ENCODE peak calls at places on chromosome 20, in four cellular contexts. H is GM20000, G is suprapubic skin, Z is PC-3. W is an unnamed sample.

GRCh38 chr20:23255658-23256385 is 94.8 kb upstream of the NXT1 start:
- DNase-seq in Z (no peak), H (no peak), G (peak; percentile 67), W (no peak)

GRCh38 chr20:12593342-12593741 is 415.4 kb upstream of the SPTLC3 start:
- DNase-seq in H (no peak), G (no peak), Z (no peak), W (no peak)

GRCh38 chr20:44768256-44768655 is 22.6 kb downstream of the KCNK15 start:
- DNase-seq in H (no peak), Z (no peak), G (no peak), W (no peak)

GRCh38 chr20:52746190-52746589 is 226.0 kb upstream of the TSHZ2 start:
- DNase-seq in G (no peak), Z (no peak), H (no peak), W (no peak)

GRCh38 chr20:47419953-47420352 is 63.5 kb upstream of the ZMYND8 start:
- DNase-seq in H (no peak), Z (no peak), G (no peak), W (no peak)

GRCh38 chr20:45779011-45779915 is 12.4 kb downstream of the WFDC3 start:
- DNase-seq in Z (peak; percentile 99), H (no peak), G (peak; percentile 94), W (no peak)

GRCh38 chr20:39890697-39891096 is 798.3 kb downstream of the MAFB start:
- DNase-seq in H (no peak), G (no peak), Z (no peak), W (no peak)

GRCh38 chr20:58012731-58013510 is 215.5 kb downstream of the ANKRD60 start:
- DNase-seq in H (no peak), G (no peak), Z (no peak), W (no peak)

GRCh38 chr20:10228330-10228729 is 9.7 kb downstream of the SNAP25 start:
- DNase-seq in H (no peak), Z (no peak), G (no peak), W (no peak)

GRCh38 chr20:574297-574942 is 30.8 kb upstream of the CSNK2A1 start:
- DNase-seq in Z (no peak), G (peak; percentile 56), H (no peak), W (peak; percentile 62)

GRCh38 chr20:57434390-57434700 is 43.1 kb downstream of the RBM38 start:
- DNase-seq in Z (no peak), G (no peak), H (no peak), W (no peak)

GRCh38 chr20:5737619-5737953 is 12.6 kb upstream of the SHLD1 start:
- DNase-seq in Z (no peak), H (no peak), G (no peak), W (no peak)

GRCh38 chr20:1187605-1188171 is 2.9 kb upstream of the TMEM74B start:
- DNase-seq in Z (no peak), H (no peak), G (no peak), W (no peak)

GRCh38 chr20:41991412-41991811 is 373.2 kb upstream of the CHD6 start:
- DNase-seq in H (no peak), G (no peak), Z (no peak), W (no peak)

GRCh38 chr20:21183722-21184121 is 57.8 kb downstream of the KIZ start:
- DNase-seq in H (no peak), Z (peak; percentile 73), G (no peak), W (no peak)

GRCh38 chr20:2206957-2207769 is 88.6 kb upstream of the TGM3 start:
- DNase-seq in G (peak; percentile 86), H (peak; percentile 85), Z (peak; percentile 63), W (peak; percentile 89)

GRCh38 chr20:9143926-9144325 is 75.0 kb downstream of the PLCB4 start:
- DNase-seq in Z (no peak), H (no peak), G (no peak), W (no peak)

GRCh38 chr20:61503106-61503505 is 251.0 kb downstream of the CDH4 start:
- DNase-seq in G (no peak), H (no peak), Z (no peak), W (no peak)

GRCh38 chr20:35296101-35296554 is 3.9 kb upstream of the FAM83C start:
- DNase-seq in Z (no peak), H (no peak), G (no peak), W (no peak)

GRCh38 chr20:23061713-23062561 is 12.5 kb upstream of the THBD start:
- DNase-seq in Z (peak; percentile 73), G (no peak), H (no peak), W (no peak)

GRCh38 chr20:57756921-57757320 is 47.1 kb upstream of the PMEPA1 start:
- DNase-seq in G (peak; percentile 37), H (no peak), Z (no peak), W (no peak)

GRCh38 chr20:44644384-44645131 is 6.9 kb downstream of the ADA start:
- DNase-seq in Z (no peak), H (peak; percentile 49), G (no peak), W (no peak)

GRCh38 chr20:35283441-35284266 is 918 bp downstream of the EIF6 start:
- DNase-seq in Z (no peak), G (no peak), H (no peak), W (no peak)

GRCh38 chr20:37327748-37328147 is 18.2 kb upstream of the SRC start:
- DNase-seq in G (peak; percentile 92), Z (no peak), H (no peak), W (no peak)

GRCh38 chr20:47688385-47689381 is 96.6 kb downstream of the SULF2 start:
- DNase-seq in H (no peak), G (no peak), Z (no peak), W (no peak)

GRCh38 chr20:1429143-1429728 is 36.4 kb upstream of the FKBP1A start:
- DNase-seq in Z (peak; percentile 55), H (no peak), G (no peak), W (no peak)

GRCh38 chr20:45104786-45105185 is 3.9 kb upstream of the KCNS1 start:
- DNase-seq in H (no peak), Z (peak; percentile 92), G (no peak), W (no peak)

DNA sequence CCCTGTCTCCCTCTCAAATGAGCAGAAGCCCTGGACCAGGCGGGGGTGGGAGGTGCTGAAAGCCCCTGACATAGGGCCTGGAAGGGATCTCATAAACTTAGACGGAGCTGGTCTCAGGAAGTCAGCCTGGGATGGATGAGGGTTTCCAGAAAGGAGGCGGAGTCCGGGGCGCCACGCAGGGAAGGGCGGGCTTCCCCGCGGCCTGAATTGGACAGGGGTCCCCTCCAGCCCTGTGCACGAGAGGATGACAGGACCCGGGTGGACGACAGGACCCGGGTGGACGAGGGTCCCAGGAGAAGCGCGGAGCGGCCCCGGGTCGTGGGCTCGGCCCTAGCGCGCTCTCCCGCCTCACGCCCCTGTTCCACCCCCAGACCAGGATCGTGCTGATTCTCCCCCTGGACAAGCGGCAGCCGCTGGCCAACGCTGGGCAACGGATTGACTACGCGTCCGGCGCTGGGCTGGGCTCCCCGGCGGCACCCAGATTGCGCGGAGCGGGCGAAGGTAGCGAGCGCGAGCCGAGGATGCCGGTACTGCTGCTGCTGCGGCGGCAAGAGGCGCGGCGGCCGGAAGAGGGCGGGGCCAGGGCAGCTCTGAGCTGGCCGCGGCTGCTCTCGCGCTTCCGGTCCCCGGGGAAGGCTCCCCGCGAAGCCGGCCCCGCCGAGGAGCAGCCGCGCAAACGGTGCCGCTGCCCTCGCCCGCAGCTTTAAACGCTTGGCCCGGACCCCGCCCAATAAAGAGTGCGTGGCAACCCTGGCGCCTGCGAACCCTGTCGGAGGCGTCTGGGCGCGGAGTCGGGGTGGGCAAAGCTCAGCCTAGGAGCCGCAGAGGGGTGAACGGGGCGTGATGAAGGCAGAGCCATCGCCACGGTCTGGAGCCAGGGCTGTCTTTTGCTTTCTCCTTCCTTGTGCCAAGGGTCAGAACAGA is 1.3 kb downstream of the C20orf144 start:
- DNase-seq in G (no peak), H (peak; percentile 94), Z (peak; percentile 78), W (peak; percentile 66)
- TF ChIP-seq CTCF in G (no peak), H (no peak), Z (no peak), W (no peak)

DNA sequence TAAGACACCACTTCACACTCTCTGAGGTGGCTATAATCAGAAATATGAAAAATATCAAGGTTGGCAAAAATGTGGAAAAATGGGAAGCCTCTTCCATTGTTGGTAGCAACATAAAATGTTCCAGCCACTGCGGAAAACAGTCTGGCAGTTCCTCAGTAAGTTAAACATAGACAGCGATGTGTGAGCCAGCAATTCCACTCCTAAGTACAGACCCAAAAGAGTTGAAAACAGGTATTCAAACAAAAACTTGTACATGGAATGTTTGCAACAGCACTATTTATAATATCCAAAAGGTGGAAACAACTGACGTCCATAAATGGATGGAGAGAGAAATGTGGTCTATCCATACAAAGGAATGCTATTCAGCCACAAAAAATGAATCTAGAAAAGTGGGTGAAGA is 7.4 kb upstream of the PPDPF start:
- DNase-seq in Z (no peak), G (no peak), H (no peak), W (no peak)
- TF ChIP-seq CTCF in Z (no peak), G (no peak), H (no peak), W (no peak)

GRCh38 chr20:13995086-13995665 is at the start of gene MACROD2:
- DNase-seq in H (no peak), G (peak; percentile 90), Z (peak; percentile 99), W (peak; percentile 99)
- TF ChIP-seq CTCF in H (no peak), G (no peak), Z (no peak), W (no peak)

GRCh38 chr20:56200456-56200855 is 48.1 kb upstream of the MC3R start:
- DNase-seq in Z (peak; percentile 6), G (no peak), H (no peak), W (no peak)
- TF ChIP-seq CTCF in Z (peak; percentile 73), G (no peak), H (no peak), W (peak; percentile 51)

GRCh38 chr20:50713677-50714101 is 17.7 kb upstream of the PARD6B start:
- DNase-seq in G (no peak), Z (peak; percentile 39), H (no peak), W (peak; percentile 22)
- TF ChIP-seq CTCF in G (no peak), Z (peak; percentile 59), H (no peak), W (no peak)

GRCh38 chr20:59411191-59411988 is 111.0 kb downstream of the EDN3 start:
- DNase-seq in H (no peak), G (no peak), Z (no peak), W (no peak)

GRCh38 chr20:59415224-59415623 is 114.8 kb downstream of the EDN3 start:
- DNase-seq in H (no peak), Z (no peak), G (no peak), W (no peak)

GRCh38 chr20:59412251-59412650 is 111.8 kb downstream of the EDN3 start:
- DNase-seq in G (no peak), Z (no peak), H (no peak), W (no peak)

GRCh38 chr20:59413326-59413865 is 113.0 kb downstream of the EDN3 start:
- DNase-seq in H (no peak), G (no peak), Z (no peak), W (no peak)

GRCh38 chr20:59412896-59413295 is 112.5 kb downstream of the EDN3 start:
- DNase-seq in Z (no peak), G (no peak), H (no peak), W (no peak)
- TF ChIP-seq CTCF in Z (peak; percentile 23), G (no peak), H (no peak), W (no peak)